ENCODE peak calls at places on chromosomes 6 and 20, in seven cellular contexts. J, G, D, A, X, P and Z are unnamed samples.

GRCh38 chr6:79544299-79544927 is 7.2 kb upstream of the LCA5 start:
- DNase-seq in J (peak), G (peak), D (no peak), A (no peak), X (no peak), P (peak), Z (no peak)

GRCh38 chr6:51817832-51818231 is 269.6 kb downstream of the PKHD1 start:
- DNase-seq in J (no peak), G (no peak), D (no peak), A (no peak), X (no peak), P (no peak), Z (no peak)

GRCh38 chr6:31597006-31597405 is 4.2 kb upstream of the NCR3 start:
- DNase-seq in J (peak), G (peak), D (no peak), A (no peak), X (no peak), P (peak), Z (no peak)

GRCh38 chr6:137801352-137802088 is 65.5 kb upstream of the TNFAIP3 start:
- DNase-seq in J (no peak), G (no peak), D (no peak), A (no peak), X (no peak), P (no peak), Z (no peak)

GRCh38 chr20:53402233-53403005 is 191.2 kb downstream of the ZNF217 start:
- DNase-seq in J (no peak), G (no peak), D (no peak), A (no peak), X (no peak), P (no peak), Z (no peak)

GRCh38 chr6:118893095-118893881 is 664 bp upstream of the ASF1A start:
- DNase-seq in J (peak), G (peak), D (peak), A (no peak), X (no peak), P (peak), Z (peak)

GRCh38 chr6:109447087-109447486 is 6.6 kb downstream of the SMPD2 start:
- DNase-seq in J (no peak), G (no peak), D (no peak), A (no peak), X (no peak), P (no peak), Z (no peak)

GRCh38 chr6:86856937-86857563 is 80.3 kb upstream of the HTR1E start:
- DNase-seq in J (peak), G (peak), D (no peak), A (no peak), X (peak), P (peak), Z (peak)

GRCh38 chr20:37527638-37528441 is at the start of gene BLCAP:
- DNase-seq in J (peak), G (peak), D (peak), A (peak), X (peak), P (peak), Z (peak)